ENCODE peak calls at places on chromosomes 5 and 9, in nine cellular contexts. J is transverse colon, N is prostate gland, A is AG04450, H is H9, C is IMR-90, Y is OCI-LY7, W is breast epithelium, S is SJSA1. L is an unnamed sample.

GRCh38 chr5:149060325-149060724 is 2.5 kb downstream of the SH3TC2 start:
- DNase-seq in S (no peak), J (peak), H (no peak), A (no peak), C (peak), N (no peak), W (no peak), Y (no peak), L (peak)

GRCh38 chr9:131762356-131762932 is 22.6 kb upstream of the RAPGEF1 start:
- DNase-seq in H (peak), A (no peak), J (peak), Y (peak), S (peak), C (peak), N (peak), W (peak), L (peak)

GRCh38 chr9:101566904-101567724 is 27.7 kb downstream of the PPP3R2 start:
- DNase-seq in A (no peak), J (no peak), H (no peak), N (peak), S (peak), Y (peak), C (peak), W (no peak), L (peak)

GRCh38 chr9:91222457-91222856 is 139.3 kb downstream of the AUH start:
- DNase-seq in A (no peak), S (no peak), C (no peak), H (no peak), W (no peak), N (no peak), Y (no peak), J (no peak), L (no peak)

GRCh38 chr9:113484258-113484730 is 20.8 kb downstream of the RGS3 start:
- DNase-seq in H (peak), C (peak), S (peak), W (no peak), A (no peak), Y (no peak), J (peak), N (peak), L (peak)

GRCh38 chr5:65017636-65018035 is 248.9 kb downstream of the CWC27 start:
- DNase-seq in N (no peak), W (no peak), C (peak), J (no peak), H (no peak), A (no peak), S (no peak), Y (no peak), L (no peak)

GRCh38 chr5:66239034-66239433 is 94.9 kb downstream of the SREK1 start:
- DNase-seq in W (no peak), N (no peak), H (no peak), Y (no peak), S (no peak), J (no peak), A (no peak), C (no peak), L (no peak)

GRCh38 chr9:136977223-136978072 is at the start of gene PTGDS:
- DNase-seq in A (no peak), C (peak), S (no peak), J (no peak), W (no peak), N (no peak), H (no peak), Y (no peak), L (no peak)

GRCh38 chr5:111415053-111415452 is 97.3 kb downstream of the STARD4 start:
- DNase-seq in H (no peak), S (no peak), C (no peak), A (no peak), J (no peak), N (no peak), Y (no peak), W (no peak), L (no peak)

GRCh38 chr9:100473271-100474081 is 527 bp downstream of the TMEFF1 start:
- DNase-seq in C (peak), S (peak), J (peak), W (no peak), H (peak), N (no peak), Y (peak), A (no peak), L (peak)

GRCh38 chr9:108444400-108445358 is 411.1 kb downstream of the ACTL7B start:
- DNase-seq in A (peak), N (peak), H (no peak), S (peak), W (peak), Y (no peak), C (peak), J (no peak), L (no peak)

GRCh38 chr9:95268681-95269080 is 48.8 kb downstream of the FANCC start:
- DNase-seq in C (peak), J (no peak), S (no peak), N (peak), Y (peak), A (no peak), H (peak), W (no peak), L (no peak)

GRCh38 chr5:68953885-68954617 is 139.8 kb upstream of the SLC30A5 start:
- DNase-seq in A (no peak), C (no peak), N (peak), J (no peak), W (no peak), S (no peak), Y (no peak), H (no peak), L (peak)

GRCh38 chr9:136631038-136632000 is 31.4 kb upstream of the EGFL7 start:
- DNase-seq in H (peak), W (peak), S (peak), Y (peak), C (peak), N (peak), A (peak), J (peak), L (peak)

GRCh38 chr9:81456431-81456970 is 232.8 kb downstream of the TLE1 start:
- DNase-seq in H (no peak), Y (no peak), S (peak), N (no peak), W (no peak), J (no peak), C (peak), A (no peak), L (no peak)

GRCh38 chr5:63820557-63820956 is 141.7 kb downstream of the HTR1A start:
- DNase-seq in J (no peak), N (no peak), W (no peak), Y (no peak), C (no peak), H (no peak), S (no peak), A (no peak), L (no peak)

GRCh38 chr9:133701321-133701980 is 36.7 kb downstream of the SARDH start:
- DNase-seq in J (no peak), S (no peak), H (no peak), C (no peak), N (no peak), W (peak), A (no peak), Y (peak), L (no peak)

GRCh38 chr5:31639488-31640011 is 619 bp downstream of the PDZD2 start:
- DNase-seq in H (no peak), Y (no peak), J (no peak), S (no peak), W (no peak), C (no peak), A (no peak), N (no peak), L (no peak)

GRCh38 chr5:121752149-121752548 is 99.5 kb upstream of the FTMT start:
- DNase-seq in W (no peak), J (no peak), Y (no peak), S (no peak), N (no peak), H (no peak), A (no peak), C (no peak), L (no peak)

GRCh38 chr5:115898656-115899055 is 56.9 kb downstream of the AP3S1 start:
- DNase-seq in Y (no peak), H (no peak), W (no peak), C (peak), A (no peak), N (no peak), S (peak), J (no peak), L (no peak)

GRCh38 chr9:121819511-121820231 is 168.2 kb downstream of the DAB2IP start:
- DNase-seq in C (peak), A (no peak), Y (peak), H (peak), W (no peak), S (no peak), J (no peak), N (no peak), L (no peak)

GRCh38 chr9:100029246-100029645 is 69.6 kb downstream of the ERP44 start:
- DNase-seq in C (no peak), S (no peak), A (no peak), N (no peak), H (no peak), J (no peak), Y (no peak), W (no peak), L (no peak)

GRCh38 chr5:163451489-163451888 is 8.4 kb downstream of the NUDCD2 start:
- DNase-seq in S (no peak), C (no peak), A (no peak), W (no peak), H (no peak), J (no peak), Y (no peak), N (no peak), L (no peak)
- H3K27ac ChIP-seq in S (no peak), C (no peak), A (no peak), W (no peak), H (no peak), J (no peak), Y (no peak), N (no peak), L (no peak)

DNA sequence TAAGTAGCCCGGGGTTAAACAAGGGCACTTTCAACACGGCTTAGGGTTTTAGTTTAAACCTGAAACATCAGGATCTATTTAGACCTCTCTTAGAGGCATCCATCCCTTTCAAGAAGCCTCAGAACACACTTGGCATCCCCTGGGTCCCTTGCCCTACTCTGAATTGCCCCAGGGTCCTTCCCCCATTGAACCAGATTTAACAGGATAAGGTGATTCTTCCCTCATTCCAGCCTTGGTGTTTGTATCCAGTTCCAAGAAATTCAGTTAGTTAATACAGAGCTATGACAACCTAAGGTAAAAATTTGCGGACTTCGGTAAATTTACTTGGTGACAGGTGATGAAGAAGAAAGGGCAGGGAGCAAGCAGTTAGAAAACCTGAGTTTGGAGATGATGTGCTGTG is 35.8 kb upstream of the GLIS3 start:
- DNase-seq in Y (no peak), N (no peak), H (no peak), A (no peak), S (no peak), W (no peak), C (no peak), J (no peak), L (no peak)
- H3K27ac ChIP-seq in Y (no peak), N (no peak), H (no peak), A (no peak), S (no peak), W (peak), C (no peak), J (no peak), L (no peak)

DNA sequence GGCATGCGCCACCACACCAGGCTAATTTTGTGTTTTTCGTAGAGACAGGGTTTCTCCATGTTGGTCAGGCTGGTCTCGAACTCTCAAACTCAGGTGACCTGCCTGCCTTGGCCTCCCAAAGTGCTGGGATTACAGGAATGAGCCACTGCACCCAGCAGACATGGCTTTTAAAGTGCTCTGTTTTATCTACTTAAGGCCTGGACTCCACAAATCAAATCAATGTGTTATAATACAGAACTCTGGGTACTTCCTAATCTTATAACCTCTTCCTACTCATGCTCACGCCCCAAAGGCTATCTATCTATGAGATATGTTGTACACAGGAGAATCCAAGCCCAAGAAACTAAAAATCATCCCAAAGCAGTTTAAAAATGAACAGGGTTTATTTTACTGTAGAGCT is 155.2 kb downstream of the EFNA5 start:
- DNase-seq in J (no peak), N (no peak), W (no peak), A (no peak), Y (no peak), H (no peak), S (no peak), C (no peak), L (no peak)
- H3K27ac ChIP-seq in J (no peak), N (no peak), W (no peak), A (no peak), Y (peak), H (no peak), S (no peak), C (no peak), L (no peak)

GRCh38 chr5:73766902-73767301 is 140.9 kb downstream of the ARHGEF28 start:
- DNase-seq in J (no peak), C (no peak), H (no peak), W (no peak), N (no peak), Y (no peak), A (no peak), S (no peak), L (no peak)

GRCh38 chr5:73764996-73765395 is 139.0 kb downstream of the ARHGEF28 start:
- DNase-seq in Y (no peak), W (no peak), C (no peak), S (peak), N (no peak), H (no peak), A (no peak), J (no peak), L (no peak)

GRCh38 chr5:73759771-73760170 is 133.8 kb downstream of the ARHGEF28 start:
- DNase-seq in W (no peak), N (no peak), J (no peak), C (peak), A (no peak), H (no peak), S (peak), Y (no peak), L (no peak)

GRCh38 chr5:73764586-73764985 is 138.6 kb downstream of the ARHGEF28 start:
- DNase-seq in H (no peak), A (peak), C (peak), J (no peak), Y (no peak), S (peak), N (no peak), W (no peak), L (no peak)

GRCh38 chr5:73763300-73764032 is 137.5 kb downstream of the ARHGEF28 start:
- DNase-seq in H (no peak), N (no peak), W (no peak), Y (no peak), C (no peak), S (peak), J (no peak), A (no peak), L (no peak)
- H3K27ac ChIP-seq in H (no peak), N (no peak), W (no peak), Y (no peak), C (peak), S (peak), J (no peak), A (no peak), L (no peak)

GRCh38 chr5:110087829-110088228 is 398.1 kb downstream of the MAN2A1 start:
- DNase-seq in H (no peak), S (no peak), C (no peak), W (no peak), J (no peak), A (no peak), Y (no peak), N (no peak), L (no peak)
- H3K27ac ChIP-seq in H (no peak), S (no peak), C (no peak), W (no peak), J (no peak), A (no peak), Y (no peak), N (no peak), L (no peak)

GRCh38 chr5:78548216-78548615 is 100.4 kb downstream of the LHFPL2 start:
- DNase-seq in A (no peak), S (no peak), J (no peak), W (no peak), N (no peak), Y (no peak), H (no peak), C (no peak), L (no peak)
- H3K27ac ChIP-seq in A (peak), S (peak), J (peak), W (peak), N (peak), Y (no peak), H (no peak), C (peak), L (peak)